ENCODE peak calls at places on chromosomes 5 and 9, in nine cellular contexts. X is HL-60; G is cardiac muscle cell; C is naive thymus-derived CD4-positive, alpha-beta T cell; F is fibroblast of pulmonary artery; D is fibroblast of mammary gland; K is uterus; A is gastrocnemius medialis; S is A549. V is an unnamed sample.
A peak's percentile ranks its signal among the peaks of the same experiment; 100 is the strongest.

GRCh38 chr9:21927752-21928151 is 66.4 kb downstream of the CDKN2A start:
- DNase-seq in D (no peak), C (no peak), X (no peak), F (no peak), A (no peak), G (no peak), K (no peak), S (no peak), V (no peak)

GRCh38 chr5:163579729-163580128 is 74.3 kb downstream of the MAT2B start:
- DNase-seq in S (no peak), K (no peak), X (no peak), A (no peak), F (no peak), D (no peak), G (no peak), C (no peak), V (no peak)

GRCh38 chr5:106086352-106086751 is 1584.4 kb downstream of the EFNA5 start:
- DNase-seq in C (no peak), X (no peak), D (no peak), S (no peak), G (no peak), F (no peak), A (no peak), K (no peak), V (no peak)

GRCh38 chr5:10704949-10705621 is 55.9 kb downstream of the DAP start:
- DNase-seq in C (no peak), X (peak; percentile 46), F (peak; percentile 68), K (no peak), D (peak; percentile 85), G (no peak), S (no peak), A (no peak), V (no peak)

GRCh38 chr9:7304596-7304995 is 495.0 kb downstream of the DMAC1 start:
- DNase-seq in S (no peak), G (no peak), X (no peak), F (no peak), C (no peak), K (no peak), D (no peak), A (no peak), V (no peak)

GRCh38 chr5:41822036-41822435 is 48.2 kb downstream of the OXCT1 start:
- DNase-seq in F (no peak), K (no peak), X (no peak), G (no peak), A (no peak), C (no peak), S (no peak), D (no peak), V (no peak)

GRCh38 chr9:69030851-69031645 is 4.5 kb upstream of the FXN start:
- DNase-seq in D (peak; percentile 36), X (no peak), G (no peak), C (no peak), F (peak; percentile 32), A (no peak), K (no peak), S (no peak), V (no peak)

GRCh38 chr9:127506814-127507750 is 55.8 kb downstream of the LRSAM1 start:
- DNase-seq in D (peak; percentile 73), K (no peak), G (no peak), A (no peak), F (no peak), X (no peak), C (no peak), S (no peak), V (no peak)

GRCh38 chr9:89243296-89244061 is 64.9 kb upstream of the SHC3 start:
- DNase-seq in K (no peak), F (no peak), X (no peak), A (no peak), G (no peak), C (no peak), D (no peak), S (no peak), V (no peak)

GRCh38 chr5:146076028-146076427 is 29.3 kb downstream of the PLAC8L1 start:
- DNase-seq in C (no peak), A (no peak), D (no peak), F (no peak), G (no peak), X (peak; percentile 82), K (no peak), S (no peak), V (no peak)

GRCh38 chr9:15572200-15572599 is 19.4 kb downstream of the CCDC171 start:
- DNase-seq in S (no peak), K (no peak), X (no peak), C (no peak), A (no peak), D (peak; percentile 5), G (no peak), F (no peak), V (no peak)

GRCh38 chr5:57581222-57581621 is 98.6 kb upstream of the ACTBL2 start:
- DNase-seq in G (no peak), C (no peak), F (no peak), A (no peak), X (no peak), K (no peak), S (no peak), D (peak; percentile 17), V (no peak)

GRCh38 chr9:9499546-9499945 is 1113.3 kb downstream of the PTPRD start:
- DNase-seq in C (no peak), G (no peak), X (no peak), A (no peak), S (no peak), K (no peak), F (no peak), D (no peak), V (no peak)

GRCh38 chr5:7274180-7274579 is 121.8 kb upstream of the ADCY2 start:
- DNase-seq in A (no peak), G (no peak), K (no peak), F (no peak), C (no peak), D (no peak), S (no peak), X (no peak), V (no peak)

GRCh38 chr5:147530801-147531389 is 21.0 kb upstream of the DPYSL3 start:
- DNase-seq in S (peak; percentile 55), A (no peak), G (no peak), K (no peak), C (no peak), X (no peak), F (peak; percentile 92), D (peak; percentile 93), V (no peak)

GRCh38 chr5:43643327-43643726 is 40.3 kb downstream of the NNT start:
- DNase-seq in G (no peak), S (no peak), F (no peak), K (no peak), A (no peak), D (no peak), X (no peak), C (no peak), V (no peak)

DNA sequence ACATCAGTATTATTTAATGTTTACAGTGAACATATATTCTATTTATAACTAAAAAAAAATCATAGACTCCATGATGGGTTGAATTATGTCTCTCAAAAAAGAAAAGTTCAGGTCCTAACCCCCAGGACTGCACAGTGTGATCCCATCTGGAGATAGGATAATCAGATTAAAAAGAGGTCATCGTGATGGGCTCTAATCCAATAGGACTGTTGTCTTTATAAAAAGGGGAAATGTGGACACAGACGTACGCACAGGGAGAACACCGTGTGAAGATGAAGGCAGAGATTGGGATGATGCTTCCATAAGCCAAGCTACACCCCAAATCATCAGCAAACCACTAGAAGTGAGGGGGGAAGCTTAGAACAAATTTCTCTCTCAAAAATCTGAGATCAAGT is 221.4 kb downstream of the SNX18 start:
- DNase-seq in C (no peak), G (no peak), F (no peak), A (no peak), D (no peak), K (no peak), S (no peak), X (no peak), V (no peak)
- H3K4me3 ChIP-seq in C (no peak overlapping the region), G (no peak overlapping the region), F (no peak overlapping the region), A (no peak overlapping the region), D (no peak overlapping the region), K (no peak overlapping the region), S (no peak overlapping the region), X (no peak overlapping the region), V (no peak overlapping the region)

DNA sequence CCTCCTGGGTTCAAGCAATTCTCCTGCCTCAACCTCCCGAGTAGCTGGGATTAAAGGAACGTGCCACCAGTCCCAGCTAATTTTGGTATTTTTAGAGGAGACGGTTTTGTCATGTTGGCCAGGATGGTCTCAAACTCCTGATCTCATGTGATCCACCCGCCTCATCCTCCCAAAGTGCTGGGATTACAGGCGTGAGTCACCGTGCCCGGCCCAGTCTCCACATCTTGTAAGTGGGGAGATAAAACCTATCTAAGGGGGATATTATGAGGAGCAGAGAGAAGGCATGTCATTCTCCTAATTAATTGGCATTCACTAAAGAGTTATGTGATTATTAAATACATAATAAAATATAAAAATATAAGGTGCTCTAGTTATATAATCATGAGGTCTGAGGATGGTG is 94.1 kb upstream of the BOD1 start:
- DNase-seq in C (no peak), K (no peak), A (no peak), S (no peak), X (no peak), D (no peak), G (no peak), F (no peak), V (no peak)
- H3K4me3 ChIP-seq in C (no peak overlapping the region), K (no peak overlapping the region), A (no peak overlapping the region), S (no peak overlapping the region), X (no peak overlapping the region), D (no peak overlapping the region), G (no peak overlapping the region), F (no peak overlapping the region), V (no peak overlapping the region)

GRCh38 chr5:160747559-160747958 is 104.5 kb downstream of the ATP10B start:
- DNase-seq in F (no peak), X (no peak), K (no peak), D (no peak), S (no peak), C (no peak), G (no peak), A (no peak), V (no peak)

GRCh38 chr5:160749026-160749425 is 103.0 kb downstream of the ATP10B start:
- DNase-seq in D (no peak), K (no peak), S (no peak), C (no peak), A (no peak), X (no peak), F (no peak), G (no peak), V (no peak)

GRCh38 chr5:160751297-160751696 is 100.7 kb downstream of the ATP10B start:
- DNase-seq in D (no peak), G (no peak), S (no peak), A (no peak), X (no peak), K (no peak), F (no peak), C (no peak), V (no peak)

GRCh38 chr5:160747963-160748362 is 104.0 kb downstream of the ATP10B start:
- DNase-seq in C (no peak), D (no peak), S (no peak), F (no peak), K (no peak), A (no peak), G (peak; percentile 37), X (no peak), V (no peak)

GRCh38 chr5:160749682-160750081 is 102.3 kb downstream of the ATP10B start:
- DNase-seq in F (no peak), S (no peak), C (no peak), D (no peak), K (no peak), G (no peak), A (no peak), X (no peak), V (no peak)
- H3K4me3 ChIP-seq in F (no peak overlapping the region), S (no peak overlapping the region), C (no peak overlapping the region), D (no peak overlapping the region), K (no peak overlapping the region), G (no peak overlapping the region), A (no peak overlapping the region), X (no peak overlapping the region), V (no peak overlapping the region)

GRCh38 chr9:95025213-95026170 is 292.0 kb downstream of the FANCC start:
- DNase-seq in C (no peak), X (no peak), G (peak; percentile 11), D (peak; percentile 92), K (peak; percentile 77), S (no peak), F (peak; percentile 96), A (peak; percentile 88), V (no peak)
- H3K4me3 ChIP-seq in C (no peak overlapping the region), X (no peak overlapping the region), G (no peak overlapping the region), D (no peak overlapping the region), K (no peak overlapping the region), S (peak overlapping the region; percentile 11), F (no peak overlapping the region), A (peak overlapping the region; percentile 16), V (no peak overlapping the region)